ENCODE peak calls at places on chromosomes 11 and 22, in six cellular contexts. H, P, X, Q, L and J are unnamed samples.

GRCh38 chr11:96242191-96242845 is 100.7 kb downstream of the MAML2 start:
- DNase-seq in H (no peak), L (no peak), P (no peak), Q (no peak), X (no peak), J (no peak)

GRCh38 chr11:72067266-72067665 is 13.1 kb downstream of the NUMA1 start:
- DNase-seq in X (no peak), P (no peak), Q (no peak), L (no peak), H (no peak), J (no peak)

GRCh38 chr11:124861670-124862069 is 3.6 kb upstream of the ROBO3 start:
- DNase-seq in Q (no peak), H (no peak), P (no peak), X (no peak), L (no peak), J (no peak)

GRCh38 chr11:96180341-96180740 is 162.7 kb downstream of the MAML2 start:
- DNase-seq in L (no peak), X (no peak), H (no peak), P (no peak), Q (no peak), J (no peak)

GRCh38 chr11:70605846-70606245 is 207.5 kb downstream of the CTTN start:
- DNase-seq in P (no peak), Q (no peak), L (no peak), H (no peak), X (no peak), J (no peak)

GRCh38 chr22:49768961-49769690 is 58.5 kb downstream of the BRD1 start:
- DNase-seq in H (no peak), P (no peak), X (no peak), L (no peak), Q (no peak), J (peak; percentile 24)

GRCh38 chr11:17600316-17601205 is 53.5 kb downstream of the OTOG start:
- DNase-seq in P (peak; percentile 50), Q (no peak), L (peak; percentile 17), X (no peak), H (no peak), J (no peak)

GRCh38 chr11:48170176-48170839 is 46.3 kb upstream of the OR4B1 start:
- DNase-seq in H (peak; percentile 34), L (no peak), P (no peak), X (no peak), Q (no peak), J (peak; percentile 74)

GRCh38 chr11:19648321-19648720 is 64.3 kb upstream of the NAV2 start:
- DNase-seq in P (no peak), L (no peak), H (no peak), Q (no peak), X (no peak), J (no peak)

GRCh38 chr11:100980156-100980555 is 149.5 kb downstream of the PGR start:
- DNase-seq in P (no peak), H (peak; percentile 19), Q (no peak), X (peak; percentile 3), L (no peak), J (peak; percentile 38)

GRCh38 chr11:78065239-78065638 is 1.6 kb downstream of the THRSP start:
- DNase-seq in H (no peak), L (no peak), X (no peak), P (no peak), Q (no peak), J (no peak)

GRCh38 chr11:80532633-80533232 is 1091.9 kb upstream of the TENM4 start:
- DNase-seq in Q (no peak), X (no peak), P (no peak), H (no peak), L (no peak), J (no peak)

GRCh38 chr22:31544481-31545480 is 48.4 kb downstream of the SFI1 start:
- DNase-seq in L (no peak), X (peak; percentile 23), P (no peak), Q (no peak), H (no peak), J (no peak)

GRCh38 chr22:49301398-49302149 is 526.1 kb downstream of the BRD1 start:
- DNase-seq in X (no peak), L (peak; percentile 20), P (peak; percentile 46), H (no peak), Q (peak; percentile 7), J (no peak)

GRCh38 chr11:120001161-120002135 is 136.5 kb downstream of the TRIM29 start:
- DNase-seq in Q (no peak), X (no peak), L (no peak), H (no peak), P (no peak), J (no peak)

GRCh38 chr22:30426395-30427353 is 1.1 kb downstream of the MTFP1 start:
- DNase-seq in H (peak; percentile 78), L (peak; percentile 92), X (peak; percentile 70), P (peak; percentile 86), Q (peak; percentile 89), J (peak; percentile 89)

GRCh38 chr22:50340157-50340879 is 2.8 kb upstream of the PPP6R2 start:
- DNase-seq in X (peak; percentile 70), L (no peak), P (no peak), Q (no peak), H (no peak), J (peak; percentile 75)

GRCh38 chr11:7894251-7894650 is 36.8 kb downstream of the OR10A6 start:
- DNase-seq in P (no peak), H (no peak), L (no peak), Q (no peak), X (no peak), J (no peak)

GRCh38 chr11:7890417-7891179 is 40.5 kb downstream of the OR10A6 start:
- DNase-seq in X (no peak), P (no peak), Q (no peak), L (no peak), H (no peak), J (no peak)

GRCh38 chr11:7893792-7894191 is 37.3 kb downstream of the OR10A6 start:
- DNase-seq in P (no peak), H (no peak), Q (no peak), L (no peak), X (no peak), J (no peak)

GRCh38 chr11:7892059-7892699 is 38.9 kb downstream of the OR10A6 start:
- DNase-seq in H (no peak), L (no peak), P (no peak), Q (no peak), X (no peak), J (peak; percentile 84)

DNA sequence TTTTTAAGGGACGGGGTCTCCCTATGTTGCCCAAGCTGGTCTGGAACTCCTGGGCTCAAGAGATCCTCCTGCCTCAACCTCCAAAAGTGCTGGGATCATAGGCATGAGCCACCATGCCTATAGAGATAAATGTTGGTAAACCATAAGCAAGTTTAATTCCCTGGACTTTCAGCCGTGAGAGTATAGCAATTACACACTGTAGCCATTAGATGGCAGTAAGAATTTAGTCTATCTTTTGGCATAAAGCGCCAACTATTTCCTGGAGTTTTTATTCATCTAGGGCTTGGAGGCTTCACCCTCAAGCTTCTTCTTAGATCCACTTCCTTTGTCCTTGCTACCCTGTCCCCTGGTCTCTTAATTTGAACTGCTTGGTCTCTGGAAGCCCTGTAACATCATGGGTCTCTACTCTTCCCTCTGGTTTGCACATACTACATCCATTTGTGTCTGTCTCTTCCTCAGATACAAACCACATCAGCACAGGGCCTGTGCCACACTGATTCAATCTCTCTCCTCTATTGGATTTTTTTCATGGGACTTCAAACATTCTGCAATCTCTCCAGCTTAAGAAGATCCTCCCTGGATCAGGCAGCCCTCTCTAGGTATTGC is 38.2 kb downstream of the OR10A6 start:
- DNase-seq in Q (no peak), X (peak; percentile 36), P (no peak), L (no peak), H (peak; percentile 69), J (peak; percentile 52)
- H3K4me3 ChIP-seq in Q (no peak overlapping the region), X (no peak overlapping the region), P (no peak overlapping the region), L (no peak overlapping the region), H (no peak overlapping the region), J (no peak overlapping the region)

DNA sequence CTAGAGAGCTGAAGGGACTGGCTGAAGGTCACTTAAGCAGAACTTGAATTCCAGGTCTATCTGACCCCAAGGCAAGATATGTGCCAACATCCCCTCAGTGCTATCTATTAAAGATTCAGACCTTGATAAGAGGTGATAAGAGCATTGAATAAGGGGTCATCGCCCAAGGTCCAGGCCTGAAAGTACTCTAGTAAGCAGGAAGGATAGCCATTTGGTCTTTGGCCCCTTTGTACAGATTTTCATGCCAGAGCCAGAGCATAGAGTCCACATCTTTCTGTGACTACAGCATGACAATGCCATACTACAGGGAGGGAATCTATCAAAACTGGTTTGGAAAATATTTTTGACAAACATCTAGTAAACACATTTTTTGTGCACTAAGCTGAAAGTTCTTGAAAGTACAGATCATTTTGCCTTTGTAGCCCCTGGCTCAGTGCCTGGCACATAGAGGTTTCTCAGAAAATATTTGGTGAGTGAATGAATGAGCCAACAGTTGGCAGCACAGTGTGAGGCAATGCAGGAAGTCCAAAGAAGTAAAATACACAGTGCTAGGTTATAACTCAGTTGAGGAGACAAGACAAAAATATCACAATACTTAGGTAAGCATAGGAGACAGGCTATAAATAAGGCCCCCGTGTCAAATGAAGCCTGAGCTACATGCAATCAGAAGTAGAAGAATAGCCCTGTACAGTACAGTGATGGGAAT is 15.1 kb upstream of the RRAS2 start:
- DNase-seq in P (peak; percentile 66), Q (no peak), L (peak; percentile 29), X (peak; percentile 38), H (peak; percentile 69), J (peak; percentile 83)
- H3K4me3 ChIP-seq in P (no peak overlapping the region), Q (no peak overlapping the region), L (no peak overlapping the region), X (no peak overlapping the region), H (no peak overlapping the region), J (no peak overlapping the region)

DNA sequence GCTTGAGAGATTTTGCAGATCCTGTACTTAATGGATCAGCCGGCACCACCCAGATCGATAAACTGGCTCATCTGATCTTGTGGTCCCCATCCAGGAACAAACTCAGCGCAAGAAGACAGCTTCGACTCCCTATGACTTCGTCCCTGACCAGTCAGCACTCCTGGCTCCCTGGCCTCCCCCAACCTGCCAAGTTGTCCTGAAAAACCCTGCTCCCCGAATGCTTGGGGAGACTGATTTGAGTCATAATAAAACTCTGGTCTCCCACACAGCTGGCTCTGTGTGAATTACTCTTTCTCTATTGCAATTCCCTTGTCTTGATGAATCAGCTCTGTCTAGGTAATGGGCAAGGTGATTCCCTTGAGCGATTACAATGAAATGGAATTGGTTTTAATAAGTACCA is 29.5 kb downstream of the OR2AG2 start:
- DNase-seq in H (no peak), P (no peak), X (no peak), L (no peak), Q (no peak), J (no peak)
- H3K4me3 ChIP-seq in H (no peak overlapping the region), P (no peak overlapping the region), X (no peak overlapping the region), L (no peak overlapping the region), Q (peak overlapping the region; percentile 34), J (no peak overlapping the region)

GRCh38 chr22:27545071-27545470 is 256.5 kb downstream of the MN1 start:
- DNase-seq in P (no peak), Q (no peak), H (no peak), L (no peak), X (no peak), J (no peak)
- H3K4me3 ChIP-seq in P (no peak overlapping the region), Q (no peak overlapping the region), H (no peak overlapping the region), L (no peak overlapping the region), X (no peak overlapping the region), J (no peak overlapping the region)